ENCODE peak calls at places on chromosomes 2 and 18, in six cellular contexts. R is SK-N-SH, G is H1, E is mammary epithelial cell, W is tibial artery, Y is pancreas. P is an unnamed sample.

GRCh38 chr18:59777636-59778035 is 80.4 kb upstream of the CCBE1 start:
- DNase-seq in R (no peak), G (no peak), E (no peak), W (no peak), Y (no peak), P (no peak)

GRCh38 chr2:144364988-144365738 is 154.8 kb downstream of the ZEB2 start:
- DNase-seq in R (no peak), G (no peak), E (peak), W (no peak), Y (no peak), P (no peak)

GRCh38 chr2:227767830-227768229 is 22.1 kb downstream of the SCYGR8 start:
- DNase-seq in R (no peak), G (no peak), E (no peak), W (peak), Y (no peak), P (no peak)

GRCh38 chr18:7775848-7776247 is 208.7 kb downstream of the PTPRM start:
- DNase-seq in R (no peak), G (no peak), E (no peak), W (no peak), Y (no peak), P (no peak)

GRCh38 chr2:141029424-141030078 is 1101.3 kb downstream of the LRP1B start:
- DNase-seq in R (no peak), G (peak), E (no peak), W (no peak), Y (no peak), P (no peak)

GRCh38 chr2:68414862-68415261 is 49.8 kb downstream of the PLEK start:
- DNase-seq in R (no peak), G (no peak), E (no peak), W (no peak), Y (no peak), P (no peak)

GRCh38 chr2:15730545-15731212 is 139.0 kb downstream of the DDX1 start:
- DNase-seq in R (peak), G (no peak), E (peak), W (peak), Y (peak), P (no peak)

GRCh38 chr2:9380702-9381628 is 42.4 kb downstream of the ITGB1BP1 start:
- DNase-seq in R (no peak), G (no peak), E (peak), W (peak), Y (no peak), P (no peak)

GRCh38 chr2:103235283-103235682 is 473.5 kb downstream of the TMEM182 start:
- DNase-seq in R (no peak), G (no peak), E (no peak), W (no peak), Y (no peak), P (no peak)

GRCh38 chr2:30629866-30630265 is 177.4 kb downstream of the CAPN13 start:
- DNase-seq in R (no peak), G (no peak), E (no peak), W (no peak), Y (no peak), P (no peak)

GRCh38 chr2:165617720-165618119 is 148.2 kb downstream of the CSRNP3 start:
- DNase-seq in R (no peak), G (no peak), E (no peak), W (no peak), Y (no peak), P (no peak)

GRCh38 chr2:25347205-25347815 is 5.6 kb upstream of the DNMT3A start:
- DNase-seq in R (no peak), G (no peak), E (peak), W (no peak), Y (no peak), P (no peak)

GRCh38 chr2:234579231-234579962 is 82.5 kb upstream of the ARL4C start:
- DNase-seq in R (peak), G (no peak), E (peak), W (no peak), Y (no peak), P (peak)

GRCh38 chr18:78809845-78810244 is 169.8 kb upstream of the SALL3 start:
- DNase-seq in R (no peak), G (no peak), E (no peak), W (no peak), Y (no peak), P (no peak)

GRCh38 chr2:233399306-233400225 is 45.3 kb downstream of the DGKD start:
- DNase-seq in R (peak), G (no peak), E (no peak), W (no peak), Y (no peak), P (no peak)

GRCh38 chr2:47008381-47009280 is 93.0 kb upstream of the MCFD2 start:
- DNase-seq in R (peak), G (no peak), E (no peak), W (peak), Y (no peak), P (peak)

GRCh38 chr2:129299756-129300155 is 679.7 kb upstream of the RAB6C start:
- DNase-seq in R (no peak), G (no peak), E (no peak), W (no peak), Y (no peak), P (no peak)

GRCh38 chr2:217459675-217460405 is 543.0 kb downstream of the TNS1 start:
- DNase-seq in R (no peak), G (no peak), E (no peak), W (no peak), Y (no peak), P (no peak)

GRCh38 chr18:69000366-69000765 is 202.5 kb downstream of the CCDC102B start:
- DNase-seq in R (no peak), G (no peak), E (no peak), W (no peak), Y (no peak), P (no peak)

GRCh38 chr18:47254341-47254939 is 3.0 kb upstream of the SKOR2 start:
- DNase-seq in R (no peak), G (no peak), E (peak), W (no peak), Y (peak), P (no peak)

GRCh38 chr2:71559080-71559827 is 105.9 kb downstream of the DYSF start:
- DNase-seq in R (no peak), G (no peak), E (no peak), W (no peak), Y (no peak), P (no peak)

GRCh38 chr2:46550686-46551404 is 71.5 kb downstream of the TMEM247 start:
- DNase-seq in R (no peak), G (no peak), E (no peak), W (no peak), Y (no peak), P (peak)

GRCh38 chr2:176685908-176686307 is 416.7 kb downstream of the MTX2 start:
- DNase-seq in R (no peak), G (no peak), E (no peak), W (no peak), Y (no peak), P (no peak)

GRCh38 chr2:16039055-16039454 is 98.7 kb downstream of the MYCN start:
- DNase-seq in R (no peak), G (no peak), E (no peak), W (no peak), Y (no peak), P (no peak)

GRCh38 chr18:67268530-67268929 is 248.0 kb downstream of the DSEL start:
- DNase-seq in R (no peak), G (no peak), E (no peak), W (no peak), Y (no peak), P (no peak)

GRCh38 chr2:10977003-10977402 is 65.3 kb downstream of the KCNF1 start:
- DNase-seq in R (peak), G (no peak), E (no peak), W (peak), Y (no peak), P (no peak)

GRCh38 chr18:63299837-63300787 is 19.5 kb downstream of the BCL2 start:
- DNase-seq in R (no peak), G (no peak), E (no peak), W (no peak), Y (no peak), P (no peak)

GRCh38 chr2:200658278-200658864 is 72.6 kb downstream of the AOX1 start:
- DNase-seq in R (no peak), G (no peak), E (no peak), W (no peak), Y (peak), P (no peak)

GRCh38 chr18:21636769-21637168 is 24.7 kb downstream of the SNRPD1 start:
- DNase-seq in R (no peak), G (no peak), E (no peak), W (no peak), Y (no peak), P (no peak)
- H3K4me3 ChIP-seq in R (no peak), G (no peak), E (no peak), W (no peak), Y (no peak), P (no peak)

DNA sequence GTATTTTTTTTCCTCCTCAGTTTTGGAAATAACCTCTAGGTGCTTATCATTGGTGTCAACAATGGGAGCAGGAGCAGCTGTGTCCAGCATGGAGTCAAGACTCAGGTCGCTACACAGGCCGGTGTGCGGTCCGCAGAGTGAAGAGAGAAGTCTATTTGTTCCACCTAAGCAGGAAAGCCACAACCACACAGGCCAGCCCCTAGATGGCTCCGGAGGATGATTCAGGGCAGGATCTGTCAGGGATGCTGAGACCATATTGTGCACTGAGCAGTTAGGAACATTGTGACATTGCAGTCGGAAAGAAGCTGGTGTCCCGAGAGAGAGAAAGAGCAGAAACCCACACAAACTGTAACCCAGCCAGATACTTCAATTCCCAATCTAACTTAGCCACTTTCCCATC is 136.9 kb downstream of the GAREM1 start:
- DNase-seq in R (no peak), G (no peak), E (no peak), W (no peak), Y (peak), P (no peak)
- TF ChIP-seq CTCF in R (no peak), G (no peak), E (no peak), W (no peak), Y (no peak), P (no peak)

DNA sequence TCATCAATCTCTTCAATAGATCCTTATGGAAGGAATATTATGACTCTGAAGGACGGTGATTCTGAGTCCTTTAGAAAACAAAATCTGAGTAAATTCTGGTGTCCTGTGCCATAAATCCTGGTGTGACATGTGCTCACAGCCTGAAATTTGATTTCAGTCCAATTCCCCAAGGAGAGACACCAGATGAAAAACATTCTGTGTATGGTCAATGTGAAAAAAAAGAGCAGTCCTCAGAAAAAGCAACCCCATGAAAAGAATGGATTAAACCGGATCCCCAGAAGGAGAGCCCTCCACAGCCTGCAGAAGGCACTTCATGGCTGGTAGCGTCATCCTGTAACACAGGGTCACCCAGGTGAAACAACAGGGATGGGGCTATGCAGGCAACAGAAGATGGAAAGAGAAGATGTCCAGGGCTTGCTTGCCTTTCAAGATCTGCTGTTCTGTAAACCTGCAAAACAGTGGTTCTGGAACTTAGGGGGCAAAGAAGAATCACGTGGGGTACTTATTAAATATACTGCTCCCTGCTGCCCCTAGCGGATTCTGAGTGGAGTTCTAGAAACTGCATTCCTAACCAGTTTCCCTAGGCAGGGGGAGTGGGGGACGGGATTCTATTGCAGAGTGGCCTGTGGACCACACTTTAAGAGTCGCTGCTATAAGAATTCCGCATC is 118.8 kb upstream of the ARL5A start:
- DNase-seq in R (peak), G (no peak), E (no peak), W (peak), Y (peak), P (peak)
- H3K4me3 ChIP-seq in R (peak), G (no peak), E (no peak), W (peak), Y (no peak), P (no peak)

GRCh38 chr2:238133499-238134392 is 4.7 kb upstream of the KLHL30 start:
- DNase-seq in R (peak), G (no peak), E (no peak), W (no peak), Y (no peak), P (no peak)
- TF ChIP-seq CTCF in R (no peak), G (peak), E (no peak), W (no peak), Y (no peak), P (no peak)

DNA sequence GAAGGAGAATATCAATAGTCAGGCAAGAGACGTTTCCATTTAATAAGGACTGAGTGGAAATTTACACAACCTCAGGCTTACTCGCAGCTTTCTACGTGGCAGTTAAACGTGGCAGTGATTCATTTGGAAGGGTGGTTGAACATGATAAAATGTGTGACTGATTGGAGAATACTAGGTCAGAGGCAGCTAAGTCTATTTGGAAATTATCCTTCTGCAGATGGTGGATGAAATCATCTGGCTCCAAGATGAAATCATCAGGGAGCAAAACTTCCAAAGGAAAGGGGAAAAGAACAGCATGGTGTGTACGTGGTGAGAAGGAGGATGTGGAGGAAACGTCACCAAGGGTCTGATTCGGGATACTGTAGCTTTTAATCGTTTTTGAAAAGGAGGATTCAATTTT is 47.8 kb downstream of the COL3A1 start:
- DNase-seq in R (peak), G (no peak), E (no peak), W (no peak), Y (no peak), P (no peak)
- H3K4me3 ChIP-seq in R (no peak), G (no peak), E (no peak), W (no peak), Y (no peak), P (no peak)

GRCh38 chr2:135140606-135141005 is 88.5 kb downstream of the RAB3GAP1 start:
- DNase-seq in R (no peak), G (no peak), E (no peak), W (no peak), Y (no peak), P (no peak)
- TF ChIP-seq CTCF in R (no peak), G (no peak), E (no peak), W (no peak), Y (no peak), P (no peak)

GRCh38 chr2:43303120-43303519 is 76.7 kb upstream of the ZFP36L2 start:
- DNase-seq in R (no peak), G (no peak), E (no peak), W (no peak), Y (no peak), P (no peak)

GRCh38 chr2:43300781-43301586 is 74.6 kb upstream of the ZFP36L2 start:
- DNase-seq in R (no peak), G (no peak), E (peak), W (no peak), Y (peak), P (no peak)

GRCh38 chr2:43298496-43298895 is 72.1 kb upstream of the ZFP36L2 start:
- DNase-seq in R (peak), G (no peak), E (no peak), W (no peak), Y (no peak), P (no peak)

GRCh38 chr2:43302311-43303051 is 76.1 kb upstream of the ZFP36L2 start:
- DNase-seq in R (no peak), G (no peak), E (no peak), W (no peak), Y (no peak), P (no peak)

DNA sequence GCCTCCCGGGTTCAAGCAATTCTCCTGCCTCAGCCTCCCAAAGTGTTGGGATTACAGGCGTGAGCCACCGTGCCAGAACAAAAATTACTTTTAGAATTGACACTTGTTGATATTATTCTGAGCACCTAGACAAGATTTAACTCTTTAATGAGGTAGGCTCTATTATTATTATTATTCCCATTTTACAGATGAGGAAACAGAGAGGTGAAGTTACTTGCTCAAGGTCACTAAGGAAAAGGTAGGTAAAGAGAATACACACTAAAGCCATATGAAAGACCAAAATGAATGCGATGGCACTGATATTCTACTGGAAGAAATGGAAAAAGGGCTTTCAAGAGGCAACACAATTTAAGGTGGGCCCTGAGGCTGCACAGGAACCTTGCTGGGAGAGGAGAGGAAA is 73.8 kb upstream of the ZFP36L2 start:
- DNase-seq in R (no peak), G (no peak), E (no peak), W (no peak), Y (no peak), P (no peak)
- H3K4me3 ChIP-seq in R (no peak), G (no peak), E (no peak), W (no peak), Y (no peak), P (no peak)

GRCh38 chr2:84442888-84443287 is 16.2 kb downstream of the SUCLG1 start:
- DNase-seq in R (no peak), G (no peak), E (no peak), W (no peak), Y (no peak), P (no peak)
- TF ChIP-seq CTCF in R (no peak), G (no peak), E (no peak), W (no peak), Y (no peak), P (no peak)

GRCh38 chr2:85889648-85890281 is 975 bp upstream of the ST3GAL5 start:
- DNase-seq in R (no peak), G (no peak), E (no peak), W (no peak), Y (peak), P (no peak)

GRCh38 chr2:85888020-85888744 is 608 bp downstream of the ST3GAL5 start:
- DNase-seq in R (peak), G (no peak), E (no peak), W (no peak), Y (peak), P (no peak)

GRCh38 chr2:85888745-85889647 is at the start of gene ST3GAL5:
- DNase-seq in R (peak), G (peak), E (peak), W (peak), Y (peak), P (peak)

GRCh38 chr2:85892216-85892944 is 3.6 kb upstream of the ST3GAL5 start:
- DNase-seq in R (no peak), G (no peak), E (peak), W (no peak), Y (no peak), P (no peak)

DNA sequence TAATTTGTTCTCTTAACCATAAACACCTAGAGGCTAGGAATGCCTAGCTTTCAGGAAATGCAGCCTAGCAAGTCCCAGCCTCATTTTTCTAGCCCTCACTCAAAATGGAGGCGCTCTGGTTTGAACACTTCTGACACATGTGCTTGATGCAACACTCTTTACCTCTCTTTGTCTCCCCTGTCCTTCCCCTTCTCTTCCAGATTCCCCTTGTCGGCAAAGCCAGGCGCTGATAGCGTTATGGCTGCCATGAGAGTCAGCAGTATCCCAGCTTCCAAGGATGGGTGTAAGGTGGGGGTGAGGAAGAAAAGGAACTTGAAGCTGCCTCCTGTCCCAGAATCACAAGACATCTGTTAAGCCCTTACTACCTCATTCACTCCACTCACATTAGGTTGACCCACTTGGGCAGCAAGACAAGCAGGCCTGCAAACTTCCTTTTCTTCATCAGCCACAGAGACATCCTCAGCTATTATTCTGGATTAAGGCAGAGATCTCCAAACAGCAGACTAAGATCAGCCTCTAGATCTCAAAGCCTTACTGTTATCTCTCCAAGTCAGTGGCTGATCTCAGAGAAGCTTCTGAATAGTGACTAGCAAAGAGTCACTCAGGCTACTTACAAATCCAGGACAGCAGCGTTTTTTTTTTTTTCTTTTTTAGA is 1.9 kb upstream of the ST3GAL5 start:
- DNase-seq in R (no peak), G (no peak), E (no peak), W (no peak), Y (no peak), P (no peak)
- H3K4me3 ChIP-seq in R (no peak), G (no peak), E (no peak), W (no peak), Y (no peak), P (no peak)